ENCODE peak calls at places on chromosome 15, in seven cellular contexts. U is H1, K is HepG2, M is HCT116, B is IMR-90, D is K562, W is GM12878. F is an unnamed sample.

GRCh38 chr15:61275901-61276300 is 46.8 kb upstream of the RORA start:
- DNase-seq in U (no peak), K (no peak), M (no peak), B (no peak), D (no peak), W (no peak), F (no peak)

GRCh38 chr15:96893159-96893906 is 562.8 kb downstream of the NR2F2 start:
- DNase-seq in U (no peak), K (no peak), M (no peak), B (no peak), D (no peak), W (no peak), F (peak; percentile 80)

GRCh38 chr15:71052356-71052755 is 62.9 kb upstream of the THSD4 start:
- DNase-seq in U (no peak), K (no peak), M (no peak), B (peak; percentile 90), D (no peak), W (no peak), F (no peak)

GRCh38 chr15:62698646-62699045 is 343.9 kb upstream of the TPM1 start:
- DNase-seq in U (no peak), K (no peak), M (no peak), B (no peak), D (no peak), W (no peak), F (no peak)

GRCh38 chr15:89972085-89972484 is 29.0 kb upstream of the ZNF710 start:
- DNase-seq in U (no peak), K (no peak), M (no peak), B (no peak), D (no peak), W (no peak), F (no peak)

GRCh38 chr15:63088532-63089245 is 33.0 kb upstream of the LACTB start:
- DNase-seq in U (no peak), K (no peak), M (no peak), B (no peak), D (no peak), W (no peak), F (peak; percentile 64)

GRCh38 chr15:84996055-84996454 is 14.4 kb downstream of the PDE8A start:
- DNase-seq in U (no peak), K (no peak), M (no peak), B (no peak), D (no peak), W (no peak), F (no peak)

GRCh38 chr15:43433661-43434303 is 59.2 kb downstream of the TP53BP1 start:
- DNase-seq in U (no peak), K (no peak), M (no peak), B (no peak), D (peak; percentile 60), W (no peak), F (no peak)

GRCh38 chr15:43239732-43240491 is 19.1 kb upstream of the EPB42 start:
- DNase-seq in U (no peak), K (peak; percentile 77), M (no peak), B (no peak), D (peak; percentile 49), W (no peak), F (no peak)

GRCh38 chr15:86362556-86362955 is 282.9 kb downstream of the AGBL1 start:
- DNase-seq in U (no peak), K (no peak), M (no peak), B (no peak), D (no peak), W (no peak), F (no peak)

GRCh38 chr15:74863239-74864056 is 9.7 kb downstream of the SCAMP2 start:
- DNase-seq in U (no peak), K (no peak), M (no peak), B (peak; percentile 31), D (no peak), W (no peak), F (no peak)

GRCh38 chr15:86115138-86115801 is 35.6 kb downstream of the AGBL1 start:
- DNase-seq in U (no peak), K (no peak), M (no peak), B (no peak), D (no peak), W (no peak), F (no peak)

GRCh38 chr15:101675796-101676582 is 23.8 kb upstream of the TM2D3 start:
- DNase-seq in U (no peak), K (no peak), M (no peak), B (peak; percentile 89), D (no peak), W (no peak), F (peak; percentile 7)

GRCh38 chr15:22778796-22779195 is 7.6 kb upstream of the NIPA1 start:
- DNase-seq in U (no peak), K (no peak), M (no peak), B (no peak), D (no peak), W (no peak), F (no peak)

GRCh38 chr15:32641517-32642059 is at the start of gene SCG5:
- DNase-seq in U (peak; percentile 85), K (no peak), M (no peak), B (peak; percentile 49), D (peak; percentile 79), W (no peak), F (peak; percentile 13)

GRCh38 chr15:85330941-85331588 is 49.3 kb upstream of the AKAP13 start:
- DNase-seq in U (peak; percentile 77), K (peak; percentile 88), M (peak; percentile 82), B (peak; percentile 86), D (peak; percentile 59), W (peak; percentile 90), F (peak; percentile 73)

GRCh38 chr15:65558336-65558735 is 28.1 kb downstream of the HACD3 start:
- DNase-seq in U (no peak), K (no peak), M (no peak), B (peak; percentile 86), D (no peak), W (no peak), F (no peak)

GRCh38 chr15:25251700-25252390 is 187.0 kb downstream of the UBE3A start:
- DNase-seq in U (no peak), K (no peak), M (no peak), B (no peak), D (no peak), W (no peak), F (no peak)

GRCh38 chr15:51625236-51625635 is 2.7 kb upstream of the DMXL2 start:
- DNase-seq in U (no peak), K (no peak), M (no peak), B (no peak), D (no peak), W (peak; percentile 63), F (no peak)

GRCh38 chr15:76199106-76200082 is 111.9 kb downstream of the ETFA start:
- DNase-seq in U (no peak), K (no peak), M (peak; percentile 39), B (peak; percentile 79), D (peak; percentile 72), W (no peak), F (no peak)

GRCh38 chr15:56786966-56787365 is 53.7 kb upstream of the ZNF280D start:
- DNase-seq in U (no peak), K (no peak), M (no peak), B (peak; percentile 2), D (no peak), W (no peak), F (no peak)

GRCh38 chr15:85318732-85319076 is 61.7 kb upstream of the AKAP13 start:
- DNase-seq in U (no peak), K (no peak), M (no peak), B (no peak), D (no peak), W (no peak), F (no peak)

DNA sequence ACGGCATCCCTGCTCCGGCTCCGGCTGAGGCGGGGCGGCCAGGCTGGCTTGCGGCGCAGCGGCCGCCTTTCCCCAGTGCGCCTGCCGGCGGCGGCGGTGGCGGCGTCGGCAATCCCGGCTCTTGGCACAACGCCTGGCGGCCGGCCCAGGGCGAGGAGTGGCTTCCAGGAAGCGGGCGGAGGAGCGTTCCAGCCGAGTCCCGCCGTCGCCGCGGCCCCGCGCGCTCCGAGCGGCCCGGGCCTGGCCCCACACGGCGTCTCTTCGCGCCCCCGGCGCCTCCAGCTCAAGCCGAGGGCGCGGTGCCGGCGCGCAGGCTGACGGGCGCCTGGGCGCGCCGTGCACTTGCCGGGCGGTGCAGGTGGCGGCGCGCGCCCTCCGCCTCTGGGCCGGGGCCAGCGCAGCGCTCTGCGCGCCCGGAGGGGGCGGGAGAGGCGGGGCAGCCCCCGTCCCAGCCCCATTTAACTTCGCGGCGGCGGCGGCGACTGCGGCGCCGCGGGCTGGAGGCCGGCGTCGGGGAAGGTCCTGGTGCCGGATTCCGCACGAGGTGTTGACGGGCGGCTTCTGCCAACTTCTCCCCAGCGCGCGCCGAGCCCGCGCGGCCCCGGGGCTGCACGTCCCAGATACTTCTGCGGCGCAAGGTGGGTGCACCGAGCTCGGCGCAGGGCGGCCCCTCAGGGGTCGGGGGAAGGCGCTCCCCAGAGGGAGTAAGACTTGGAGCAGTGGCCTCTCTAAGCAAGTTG is at the start of gene ADAMTSL3:
- DNase-seq in U (peak; percentile 78), K (no peak), M (no peak), B (no peak), D (no peak), W (no peak), F (no peak)
- TF ChIP-seq POLR2A in U (no peak), K (no peak), M (no peak), B (no peak), D (no peak), W (no peak), F (no peak)

GRCh38 chr15:80403712-80404056 is 498 bp upstream of the ARNT2 start:
- DNase-seq in U (peak; percentile 71), K (no peak), M (no peak), B (no peak), D (no peak), W (no peak), F (no peak)
- H2AFZ ChIP-seq in U (no peak overlapping the region), K (no peak overlapping the region), M (no peak overlapping the region), B (peak overlapping the region; percentile 89), D (no peak overlapping the region), W (no peak overlapping the region), F (no peak overlapping the region)

DNA sequence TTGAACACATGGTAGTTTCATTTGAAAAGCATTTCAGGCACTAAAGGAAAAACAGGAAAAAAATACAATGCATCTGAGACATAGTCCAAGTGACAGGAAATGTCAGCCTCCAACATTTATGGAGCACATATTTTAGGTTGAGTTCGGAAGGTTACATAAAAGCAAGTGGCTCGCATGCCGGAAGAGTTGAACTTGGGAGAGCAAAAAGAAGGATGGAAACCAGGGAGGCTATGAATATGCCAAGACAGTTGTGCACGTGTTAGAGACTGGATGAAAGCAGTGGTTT is 277.5 kb upstream of the SEMA6D start:
- DNase-seq in U (no peak), K (no peak), M (no peak), B (no peak), D (no peak), W (no peak), F (no peak)
- H3K27ac ChIP-seq in U (no peak overlapping the region), K (no peak overlapping the region), M (no peak overlapping the region), B (peak overlapping the region; percentile 48), D (no peak overlapping the region), W (no peak overlapping the region), F (peak overlapping the region; percentile 67)

DNA sequence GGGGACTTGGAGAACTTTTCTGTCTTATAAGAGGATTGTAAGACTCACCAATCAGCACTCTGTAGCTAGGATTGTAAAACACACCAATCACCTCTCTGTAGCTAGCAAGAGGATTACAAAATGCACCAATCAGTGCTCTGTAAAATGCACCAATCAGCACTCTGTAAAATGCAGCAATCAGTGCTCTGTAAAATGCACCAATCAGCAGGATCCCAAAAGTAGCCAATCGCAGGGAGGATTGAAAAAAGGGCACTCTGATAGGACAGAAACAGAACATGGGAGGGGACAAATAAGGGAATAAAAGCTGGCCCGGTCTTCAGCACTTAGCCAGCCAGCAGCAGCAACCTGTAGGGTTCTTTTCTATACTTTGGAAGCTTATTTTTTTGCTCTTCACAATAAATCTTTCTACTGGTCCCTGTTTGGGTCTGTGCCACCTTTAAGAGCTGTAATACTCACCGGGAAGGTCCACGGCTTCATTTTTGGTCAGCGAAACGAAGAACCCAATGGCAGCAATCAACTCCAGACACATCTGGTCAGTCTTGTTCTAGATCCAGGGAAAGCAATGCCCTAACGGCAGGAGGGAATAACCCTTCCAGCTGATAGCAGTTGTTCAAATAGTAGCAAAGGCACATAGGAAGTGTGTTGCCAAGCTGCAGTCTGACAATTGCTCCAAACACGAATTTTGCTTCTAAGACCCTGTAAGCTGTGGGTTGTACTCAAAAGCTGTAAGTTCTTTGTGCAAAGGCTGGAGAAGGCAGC is 135.6 kb downstream of the TJP1 start:
- DNase-seq in U (peak; percentile 40), K (no peak), M (no peak), B (no peak), D (no peak), W (no peak), F (no peak)
- TF ChIP-seq POLR2A in U (no peak), K (no peak), M (no peak), B (no peak), D (no peak), W (no peak), F (no peak)

F was measured in endothelial cell of umbilical vein.